ENCODE peak calls at places on chromosomes 3 and 15, in four cellular contexts. One of them, this sample, is unnamed.

GRCh38 chr3:193972816-193973215 is 163.1 kb upstream of the HES1 start:
- DNase-seq in HCEC 1CT: no peak
- DNase-seq in psoas muscle: no peak
- DNase-seq in WTC11: no peak
- DNase-seq in this sample: no peak

GRCh38 chr3:190739726-190740230 is 122.7 kb downstream of the GMNC start:
- DNase-seq in HCEC 1CT: peak; percentile 32
- DNase-seq in WTC11: no peak
- DNase-seq in psoas muscle: no peak
- DNase-seq in this sample: no peak

GRCh38 chr3:94032187-94032586 is 3.8 kb upstream of the STX19 start:
- DNase-seq in psoas muscle: no peak
- DNase-seq in WTC11: no peak
- DNase-seq in HCEC 1CT: no peak
- DNase-seq in this sample: no peak

GRCh38 chr15:52183562-52184173 is 7.5 kb downstream of the GNB5 start:
- DNase-seq in HCEC 1CT: peak; percentile 35
- DNase-seq in WTC11: peak; percentile 57
- DNase-seq in psoas muscle: no peak
- DNase-seq in this sample: peak; percentile 59

GRCh38 chr3:64306745-64307144 is 81.5 kb upstream of the PRICKLE2 start:
- DNase-seq in HCEC 1CT: no peak
- DNase-seq in psoas muscle: no peak
- DNase-seq in WTC11: no peak
- DNase-seq in this sample: no peak

GRCh38 chr3:66195347-66195783 is 25.4 kb upstream of the SLC25A26 start:
- DNase-seq in psoas muscle: peak; percentile 44
- DNase-seq in WTC11: peak; percentile 73
- DNase-seq in HCEC 1CT: peak; percentile 79
- DNase-seq in this sample: peak; percentile 63

GRCh38 chr3:194322701-194323174 is 28.4 kb downstream of the CPN2 start:
- DNase-seq in psoas muscle: peak; percentile 48
- DNase-seq in HCEC 1CT: peak; percentile 44
- DNase-seq in WTC11: no peak
- DNase-seq in this sample: peak; percentile 52

GRCh38 chr15:40106203-40107161 is 2.2 kb downstream of the BMF start:
- DNase-seq in HCEC 1CT: no peak
- DNase-seq in psoas muscle: peak; percentile 70
- DNase-seq in WTC11: peak; percentile 82
- DNase-seq in this sample: peak; percentile 33

GRCh38 chr15:60374628-60375081 is 23.1 kb downstream of the ANXA2 start:
- DNase-seq in HCEC 1CT: peak; percentile 93
- DNase-seq in WTC11: peak; percentile 30
- DNase-seq in psoas muscle: peak; percentile 64
- DNase-seq in this sample: peak; percentile 95

GRCh38 chr15:82554857-82555256 is 14.6 kb upstream of the RPS17 start:
- DNase-seq in HCEC 1CT: no peak
- DNase-seq in psoas muscle: no peak
- DNase-seq in WTC11: no peak
- DNase-seq in this sample: no peak

GRCh38 chr3:11200679-11200952 is 46.3 kb downstream of the HRH1 start:
- DNase-seq in psoas muscle: no peak
- DNase-seq in WTC11: no peak
- DNase-seq in HCEC 1CT: peak; percentile 53
- DNase-seq in this sample: peak; percentile 91

GRCh38 chr3:20552605-20553275 is 366.7 kb upstream of the SGO1 start:
- DNase-seq in HCEC 1CT: no peak
- DNase-seq in WTC11: no peak
- DNase-seq in psoas muscle: no peak
- DNase-seq in this sample: no peak

GRCh38 chr3:38497026-38497425 is 886 bp downstream of the EXOG start:
- DNase-seq in WTC11: no peak
- DNase-seq in psoas muscle: no peak
- DNase-seq in HCEC 1CT: peak; percentile 44
- DNase-seq in this sample: no peak

GRCh38 chr15:42494998-42495360 is 455 bp upstream of the SNAP23 start:
- DNase-seq in psoas muscle: no peak
- DNase-seq in HCEC 1CT: peak; percentile 72
- DNase-seq in WTC11: no peak
- DNase-seq in this sample: peak; percentile 85

GRCh38 chr15:79595995-79596622 is 164.0 kb downstream of the MINAR1 start:
- DNase-seq in psoas muscle: no peak
- DNase-seq in HCEC 1CT: peak; percentile 76
- DNase-seq in WTC11: peak; percentile 72
- DNase-seq in this sample: peak; percentile 72

GRCh38 chr3:194661374-194661773 is 10.6 kb downstream of the LSG1 start:
- DNase-seq in psoas muscle: no peak
- DNase-seq in HCEC 1CT: no peak
- DNase-seq in WTC11: no peak
- DNase-seq in this sample: peak; percentile 89

GRCh38 chr3:39977058-39977794 is 167.8 kb downstream of the MYRIP start:
- DNase-seq in HCEC 1CT: no peak
- DNase-seq in WTC11: no peak
- DNase-seq in psoas muscle: no peak
- DNase-seq in this sample: peak; percentile 87

GRCh38 chr15:62999923-63000484 is 42.5 kb upstream of the TPM1 start:
- DNase-seq in WTC11: no peak
- DNase-seq in HCEC 1CT: no peak
- DNase-seq in psoas muscle: no peak
- DNase-seq in this sample: no peak

GRCh38 chr15:58999694-59000093 is 12.2 kb downstream of the RNF111 start:
- DNase-seq in WTC11: no peak
- DNase-seq in HCEC 1CT: no peak
- DNase-seq in psoas muscle: no peak
- DNase-seq in this sample: no peak

This sample was measured in dermis blood vessel endothelial cell.